ENCODE peak calls at places on chromosome 17, in seven cellular contexts. T is CD4-positive, alpha-beta T cell; Z is AG10803; G is A549; E is psoas muscle; K is progenitor cell of endocrine pancreas; S is fibroblast of the aortic adventitia. Y is an unnamed sample.

GRCh38 chr17:50950002-50950877 is 84.1 kb upstream of the TOB1 start:
- DNase-seq in T (peak), Z (peak), G (peak), E (peak), K (peak), S (peak), Y (peak)

GRCh38 chr17:81599719-81600486 is 37.0 kb downstream of the NPLOC4 start:
- DNase-seq in T (no peak), Z (peak), G (no peak), E (no peak), K (no peak), S (peak), Y (no peak)

GRCh38 chr17:66351701-66352100 is 49.3 kb downstream of the PRKCA start:
- DNase-seq in T (no peak), Z (no peak), G (no peak), E (no peak), K (no peak), S (no peak), Y (no peak)

GRCh38 chr17:59668816-59669215 is 38.4 kb downstream of the PTRH2 start:
- DNase-seq in T (no peak), Z (peak), G (no peak), E (no peak), K (no peak), S (peak), Y (peak)

GRCh38 chr17:50585893-50586292 is 25.4 kb downstream of the CACNA1G start:
- DNase-seq in T (no peak), Z (no peak), G (no peak), E (no peak), K (no peak), S (no peak), Y (no peak)

GRCh38 chr17:13953871-13954270 is 115.4 kb upstream of the COX10 start:
- DNase-seq in T (no peak), Z (peak), G (no peak), E (no peak), K (no peak), S (peak), Y (no peak)

GRCh38 chr17:42018339-42018738 is 1.1 kb upstream of the DNAJC7 start:
- DNase-seq in T (no peak), Z (no peak), G (no peak), E (no peak), K (no peak), S (no peak), Y (no peak)

GRCh38 chr17:63698381-63698885 is 1.5 kb downstream of the LIMD2 start:
- DNase-seq in T (no peak), Z (no peak), G (no peak), E (no peak), K (no peak), S (no peak), Y (no peak)

GRCh38 chr17:81315885-81316391 is 20.8 kb upstream of the SLC38A10 start:
- DNase-seq in T (no peak), Z (no peak), G (no peak), E (no peak), K (no peak), S (no peak), Y (no peak)

GRCh38 chr17:50467114-50467854 is 1.4 kb downstream of the CHAD start:
- DNase-seq in T (no peak), Z (no peak), G (no peak), E (no peak), K (no peak), S (no peak), Y (no peak)

GRCh38 chr17:68013385-68013784 is 17.1 kb upstream of the C17orf58 start:
- DNase-seq in T (no peak), Z (no peak), G (no peak), E (no peak), K (no peak), S (no peak), Y (no peak)

GRCh38 chr17:53949473-53950090 is 126.9 kb downstream of the KIF2B start:
- DNase-seq in T (no peak), Z (no peak), G (no peak), E (no peak), K (no peak), S (no peak), Y (peak)

GRCh38 chr17:1485311-1485747 is 7.2 kb downstream of the MYO1C start:
- DNase-seq in T (no peak), Z (no peak), G (peak), E (peak), K (no peak), S (no peak), Y (no peak)

GRCh38 chr17:40089085-40089895 is 11.1 kb downstream of the NR1D1 start:
- DNase-seq in T (no peak), Z (no peak), G (no peak), E (no peak), K (no peak), S (no peak), Y (no peak)

GRCh38 chr17:79974786-79975497 is 60.7 kb downstream of the TBC1D16 start:
- DNase-seq in T (no peak), Z (no peak), G (no peak), E (no peak), K (no peak), S (no peak), Y (no peak)

GRCh38 chr17:51703364-51704341 is 443.3 kb downstream of the UTP18 start:
- DNase-seq in T (no peak), Z (no peak), G (no peak), E (peak), K (no peak), S (peak), Y (peak)

GRCh38 chr17:39225974-39226683 is 384 bp upstream of the STAC2 start:
- DNase-seq in T (no peak), Z (no peak), G (peak), E (peak), K (peak), S (peak), Y (no peak)

GRCh38 chr17:3794890-3795757 is 5.9 kb downstream of the ITGAE start:
- DNase-seq in T (no peak), Z (peak), G (peak), E (no peak), K (no peak), S (peak), Y (peak)

GRCh38 chr17:48751172-48751571 is 22.6 kb upstream of the HOXB13 start:
- DNase-seq in T (no peak), Z (no peak), G (no peak), E (no peak), K (no peak), S (no peak), Y (no peak)

GRCh38 chr17:53543363-53543927 is 279.3 kb upstream of the KIF2B start:
- DNase-seq in T (no peak), Z (no peak), G (no peak), E (no peak), K (no peak), S (peak), Y (no peak)

GRCh38 chr17:14144513-14144912 is 75.2 kb downstream of the COX10 start:
- DNase-seq in T (no peak), Z (no peak), G (no peak), E (no peak), K (no peak), S (peak), Y (no peak)

GRCh38 chr17:28897769-28898259 is 281 bp upstream of the FLOT2 start:
- DNase-seq in T (no peak), Z (no peak), G (no peak), E (no peak), K (no peak), S (no peak), Y (no peak)

GRCh38 chr17:17420035-17420434 is 56.8 kb upstream of the MED9 start:
- DNase-seq in T (no peak), Z (peak), G (no peak), E (peak), K (no peak), S (no peak), Y (no peak)

GRCh38 chr17:17760872-17761550 is 75.8 kb downstream of the SREBF1 start:
- DNase-seq in T (no peak), Z (no peak), G (no peak), E (no peak), K (no peak), S (no peak), Y (no peak)

GRCh38 chr17:3935825-3936355 is 19.6 kb upstream of the P2RX1 start:
- DNase-seq in T (no peak), Z (peak), G (no peak), E (no peak), K (no peak), S (peak), Y (peak)

GRCh38 chr17:45043813-45044540 is 7.5 kb downstream of the DCAKD start:
- DNase-seq in T (no peak), Z (no peak), G (no peak), E (no peak), K (no peak), S (no peak), Y (peak)

GRCh38 chr17:43608313-43608712 is 53.4 kb downstream of the MEOX1 start:
- DNase-seq in T (no peak), Z (peak), G (no peak), E (no peak), K (no peak), S (peak), Y (peak)

GRCh38 chr17:81322271-81323082 is 27.4 kb upstream of the SLC38A10 start:
- DNase-seq in T (no peak), Z (peak), G (peak), E (peak), K (no peak), S (no peak), Y (no peak)

GRCh38 chr17:74453665-74454196 is 12.7 kb upstream of the CD300A start:
- DNase-seq in T (peak), Z (no peak), G (peak), E (no peak), K (peak), S (no peak), Y (no peak)
- TF ChIP-seq CTCF in T (peak), Z (no peak), G (peak), E (no peak), K (no peak), S (no peak), Y (no peak)

GRCh38 chr17:21278304-21279197 is 6.0 kb upstream of the MAP2K3 start:
- DNase-seq in T (peak), Z (peak), G (no peak), E (peak), K (no peak), S (peak), Y (no peak)
- TF ChIP-seq CTCF in T (no peak), Z (peak), G (no peak), E (peak), K (no peak), S (peak), Y (no peak)

DNA sequence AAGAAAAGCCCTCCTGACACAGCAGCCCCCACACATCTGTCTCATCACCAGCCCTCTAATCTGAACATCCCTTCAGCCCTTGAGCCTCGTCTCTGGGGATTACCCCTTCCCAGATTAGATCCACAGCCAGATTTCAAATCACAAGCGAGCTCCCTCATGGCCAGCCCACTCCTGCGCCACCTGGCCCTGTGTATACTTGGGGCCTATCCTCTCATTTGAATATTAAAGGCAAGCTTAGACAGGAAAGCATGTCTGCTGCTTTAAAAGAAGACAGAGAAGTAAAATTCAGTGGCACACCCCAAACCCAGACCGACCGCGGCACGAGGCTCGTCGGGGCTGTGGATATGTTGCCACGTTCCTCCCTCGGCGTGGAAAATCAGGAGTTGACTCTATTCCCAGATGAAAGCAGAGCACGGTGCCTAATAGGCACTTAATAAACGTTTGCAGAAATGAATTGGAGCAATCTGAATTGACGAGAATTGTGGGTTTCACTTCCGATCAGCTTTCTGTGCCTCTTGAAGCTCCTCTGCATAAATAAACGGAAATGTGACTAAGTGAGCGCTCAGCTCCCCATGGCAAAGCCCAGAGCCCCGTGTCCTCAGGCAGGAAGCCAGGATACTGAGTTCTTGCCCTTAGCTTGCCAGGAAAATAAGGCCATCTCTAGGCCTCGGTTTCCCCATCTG is 108.0 kb downstream of the CCDC182 start:
- DNase-seq in T (no peak), Z (no peak), G (no peak), E (peak), K (no peak), S (no peak), Y (peak)
- TF ChIP-seq CTCF in T (no peak), Z (no peak), G (no peak), E (no peak), K (no peak), S (no peak), Y (no peak)

GRCh38 chr17:7014995-7015586 is 2.7 kb downstream of the RNASEK start:
- DNase-seq in T (peak), Z (peak), G (no peak), E (no peak), K (no peak), S (peak), Y (peak)
- TF ChIP-seq CTCF in T (no peak), Z (no peak), G (peak), E (no peak), K (peak), S (no peak), Y (no peak)

GRCh38 chr17:55742272-55743102 is 8.4 kb upstream of the PCTP start:
- DNase-seq in T (no peak), Z (no peak), G (no peak), E (no peak), K (no peak), S (no peak), Y (no peak)
- TF ChIP-seq CTCF in T (no peak), Z (no peak), G (no peak), E (no peak), K (no peak), S (no peak), Y (no peak)

GRCh38 chr17:70336411-70336810 is 167.1 kb downstream of the KCNJ2 start:
- DNase-seq in T (no peak), Z (no peak), G (no peak), E (no peak), K (no peak), S (no peak), Y (no peak)
- TF ChIP-seq CTCF in T (no peak), Z (no peak), G (no peak), E (no peak), K (no peak), S (no peak), Y (no peak)

GRCh38 chr17:46046957-46047356 is 47.9 kb downstream of the STH start:
- DNase-seq in T (no peak), Z (peak), G (no peak), E (no peak), K (no peak), S (peak), Y (no peak)
- TF ChIP-seq CTCF in T (no peak), Z (no peak), G (no peak), E (no peak), K (no peak), S (no peak), Y (no peak)

Y was measured in bronchial epithelial cell.